ENCODE peak calls at places on chromosomes 7 and 10, in six cellular contexts. H is astrocyte of the spinal cord, B is HCT116, E is AG04449, S is lung, C is hepatocyte. U is an unnamed sample.

GRCh38 chr10:21424511-21424910 is 101.0 kb downstream of the SKIDA1 start:
- DNase-seq in H (peak; percentile 29), E (peak; percentile 67), B (no peak), C (no peak), S (no peak), U (no peak)

GRCh38 chr10:30455816-30456215 is 21.8 kb downstream of the MAP3K8 start:
- DNase-seq in E (no peak), B (no peak), S (no peak), C (no peak), H (no peak), U (no peak)

GRCh38 chr10:86795353-86795752 is 38.9 kb downstream of the BMPR1A start:
- DNase-seq in E (peak; percentile 54), C (peak; percentile 41), B (peak; percentile 34), S (no peak), H (peak; percentile 85), U (no peak)

GRCh38 chr10:30759423-30759822 is 129.9 kb upstream of the LYZL2 start:
- DNase-seq in E (no peak), H (peak; percentile 63), B (no peak), C (no peak), S (no peak), U (no peak)

GRCh38 chr7:27182861-27183681 is 2.0 kb downstream of the HOXA11 start:
- DNase-seq in H (no peak), E (no peak), C (no peak), B (no peak), S (no peak), U (no peak)

GRCh38 chr7:92025260-92025659 is 84.6 kb downstream of the AKAP9 start:
- DNase-seq in B (no peak), E (peak; percentile 56), C (no peak), H (peak; percentile 78), S (no peak), U (no peak)

GRCh38 chr10:121041906-121042305 is 190.7 kb downstream of the WDR11 start:
- DNase-seq in E (no peak), C (no peak), H (no peak), B (no peak), S (no peak), U (no peak)

GRCh38 chr10:82874671-82875070 is 999.7 kb downstream of the NRG3 start:
- DNase-seq in C (no peak), E (no peak), B (no peak), S (no peak), H (peak; percentile 9), U (no peak)

GRCh38 chr7:133203490-133203889 is 49.4 kb upstream of the EXOC4 start:
- DNase-seq in B (no peak), S (no peak), E (no peak), H (no peak), C (no peak), U (no peak)

GRCh38 chr7:133207687-133208086 is 45.2 kb upstream of the EXOC4 start:
- DNase-seq in S (no peak), B (peak; percentile 12), C (peak; percentile 29), H (no peak), E (no peak), U (no peak)
- TF ChIP-seq CTCF in S (no peak), B (peak; percentile 44), C (peak; percentile 41), H (peak; percentile 14), E (no peak), U (no peak)

GRCh38 chr7:100435401-100436304 is 644 bp downstream of the PPP1R35 start:
- DNase-seq in C (peak; percentile 68), B (no peak), S (peak; percentile 51), H (peak; percentile 16), E (no peak), U (peak; percentile 18)
- TF ChIP-seq CTCF in C (no peak), B (no peak), S (no peak), H (no peak), E (no peak), U (no peak)

GRCh38 chr10:60441515-60441914 is 51.8 kb upstream of the ANK3 start:
- DNase-seq in C (no peak), S (no peak), E (no peak), B (peak; percentile 6), H (no peak), U (no peak)
- TF ChIP-seq CTCF in C (peak; percentile 42), S (no peak), E (peak; percentile 4), B (peak; percentile 33), H (peak; percentile 44), U (peak; percentile 45)

GRCh38 chr10:43230101-43230908 is 36.6 kb downstream of the RASGEF1A start:
- DNase-seq in S (no peak), H (no peak), C (no peak), B (no peak), E (no peak), U (no peak)
- TF ChIP-seq CTCF in S (no peak), H (no peak), C (no peak), B (no peak), E (no peak), U (no peak)

GRCh38 chr7:114939484-114940097 is 17.7 kb downstream of the MDFIC start:
- DNase-seq in E (no peak), S (no peak), C (no peak), B (no peak), H (no peak), U (peak; percentile 6)
- TF ChIP-seq CTCF in E (no peak), S (no peak), C (no peak), B (no peak), H (peak; percentile 14), U (peak; percentile 71)

GRCh38 chr10:116385994-116386809 is 41.4 kb upstream of the PNLIPRP3 start:
- DNase-seq in C (peak; percentile 50), B (peak; percentile 22), H (peak; percentile 45), S (no peak), E (peak; percentile 3), U (no peak)
- TF ChIP-seq CTCF in C (peak; percentile 64), B (peak; percentile 46), H (peak; percentile 47), S (peak; percentile 15), E (peak; percentile 28), U (peak; percentile 60)